ENCODE peak calls at places on chromosomes 4 and X, in seven cellular contexts. P is stromal cell of bone marrow; N is stimulated activated CD4-positive, alpha-beta T cell treated with anti-CD3 and anti-CD28 coated beads, Interleukin-1b, Interleukin-23, amount 100 ng/mL, for 24 hours; A is activated CD4-positive, alpha-beta memory T cell treated with anti-CD3 and anti-CD28 coated beads for 36 hours; Q is activated CD4-positive, CD25-positive, alpha-beta regulatory T cell treated with anti-CD3 and anti-CD28 coated beads, Interleukin-2, amount 50 U/mL, for 72 hours; X is breast epithelium; C is iPS-NIHi11. F is an unnamed sample.

GRCh38 chr4:152325831-152326230 is 210.1 kb downstream of the FBXW7 start:
- DNase-seq in P (no peak), N (no peak), A (no peak), Q (no peak), X (no peak), C (no peak), F (no peak)

GRCh38 chr4:15253346-15253745 is 174.5 kb upstream of the C1QTNF7 start:
- DNase-seq in P (no peak), N (no peak), A (no peak), Q (no peak), X (no peak), C (no peak), F (no peak)

GRCh38 chrX:9522756-9523155 is 57.9 kb downstream of the TBL1X start:
- DNase-seq in P (no peak), N (no peak), A (no peak), Q (no peak), X (no peak), C (no peak), F (no peak)

GRCh38 chr4:7411896-7412585 is 22.7 kb downstream of the PSAPL1 start:
- DNase-seq in P (no peak), N (no peak), A (no peak), Q (peak), X (peak), C (no peak), F (no peak)

GRCh38 chrX:42732506-42732905 is 45.5 kb downstream of the PPP1R2C start:
- DNase-seq in P (no peak), N (no peak), A (no peak), Q (no peak), X (no peak), C (no peak), F (no peak)

GRCh38 chr4:13236485-13236884 is 247.7 kb downstream of the RAB28 start:
- DNase-seq in P (no peak), N (no peak), A (no peak), Q (no peak), X (no peak), C (no peak), F (no peak)

GRCh38 chrX:50049228-50049627 is 126.8 kb downstream of the CLCN5 start:
- DNase-seq in P (no peak), N (no peak), A (no peak), Q (no peak), X (no peak), C (no peak), F (no peak)

GRCh38 chr4:140141196-140141845 is 12.7 kb downstream of the MAML3 start:
- DNase-seq in P (no peak), N (no peak), A (no peak), Q (no peak), X (no peak), C (no peak), F (no peak)

GRCh38 chr4:147891476-147892115 is 159.7 kb downstream of the ARHGAP10 start:
- DNase-seq in P (no peak), N (no peak), A (no peak), Q (no peak), X (no peak), C (no peak), F (no peak)

GRCh38 chr4:139568206-139568969 is 12.4 kb upstream of the SETD7 start:
- DNase-seq in P (no peak), N (no peak), A (no peak), Q (no peak), X (no peak), C (peak), F (no peak)

GRCh38 chr4:41598580-41598979 is 60.6 kb downstream of the LIMCH1 start:
- DNase-seq in P (no peak), N (no peak), A (no peak), Q (no peak), X (no peak), C (no peak), F (no peak)

GRCh38 chr4:4791299-4791798 is 68.1 kb upstream of the MSX1 start:
- DNase-seq in P (no peak), N (no peak), A (no peak), Q (no peak), X (no peak), C (peak), F (no peak)

GRCh38 chr4:11446156-11446811 is 17.6 kb upstream of the HS3ST1 start:
- DNase-seq in P (peak), N (no peak), A (no peak), Q (no peak), X (no peak), C (no peak), F (no peak)

GRCh38 chr4:95155759-95156451 is 392.9 kb downstream of the UNC5C start:
- DNase-seq in P (peak), N (no peak), A (no peak), Q (no peak), X (no peak), C (peak), F (no peak)

GRCh38 chr4:123559955-123560669 is 163.5 kb downstream of the SPRY1 start:
- DNase-seq in P (peak), N (no peak), A (no peak), Q (no peak), X (no peak), C (peak), F (no peak)

GRCh38 chrX:134019567-134020206 is 34.3 kb upstream of the GPC3 start:
- DNase-seq in P (no peak), N (no peak), A (no peak), Q (no peak), X (no peak), C (no peak), F (no peak)

GRCh38 chr4:168797176-168797575 is 212.9 kb downstream of the CBR4 start:
- DNase-seq in P (peak), N (no peak), A (no peak), Q (no peak), X (no peak), C (no peak), F (no peak)

GRCh38 chr4:61663310-61663709 is 463.2 kb downstream of the ADGRL3 start:
- DNase-seq in P (no peak), N (no peak), A (no peak), Q (no peak), X (no peak), C (no peak), F (no peak)

GRCh38 chr4:137905930-137906329 is 336.2 kb downstream of the SLC7A11 start:
- DNase-seq in P (no peak), N (no peak), A (no peak), Q (no peak), X (no peak), C (no peak), F (no peak)

GRCh38 chrX:10111364-10112148 is 45.2 kb upstream of the CLCN4 start:
- DNase-seq in P (no peak), N (peak), A (peak), Q (peak), X (no peak), C (no peak), F (peak)

GRCh38 chr4:94895081-94895480 is 137.3 kb downstream of the BMPR1B start:
- DNase-seq in P (no peak), N (no peak), A (no peak), Q (no peak), X (no peak), C (no peak), F (no peak)

GRCh38 chrX:63434665-63435064 is 83.5 kb upstream of the SPIN4 start:
- DNase-seq in P (no peak), N (no peak), A (no peak), Q (no peak), X (peak), C (peak), F (no peak)

GRCh38 chrX:99371976-99372595 is 1038.0 kb downstream of the PCDH19 start:
- DNase-seq in P (no peak), N (no peak), A (no peak), Q (no peak), X (no peak), C (no peak), F (no peak)

GRCh38 chrX:82141942-82142341 is 940.0 kb downstream of the SH3BGRL start:
- DNase-seq in P (no peak), N (no peak), A (peak), Q (no peak), X (no peak), C (no peak), F (peak)

GRCh38 chr4:157992038-157992706 is 180.7 kb downstream of the GASK1B start:
- DNase-seq in P (peak), N (no peak), A (no peak), Q (no peak), X (no peak), C (peak), F (peak)

GRCh38 chrX:38262715-38263620 is 42.3 kb upstream of the SRPX start:
- DNase-seq in P (no peak), N (no peak), A (no peak), Q (no peak), X (no peak), C (no peak), F (no peak)

GRCh38 chrX:47749185-47749967 is 87.3 kb upstream of the ZNF81 start:
- DNase-seq in P (no peak), N (no peak), A (no peak), Q (no peak), X (no peak), C (no peak), F (no peak)

GRCh38 chr4:187929024-187929423 is 66.5 kb upstream of the ZFP42 start:
- DNase-seq in P (no peak), N (no peak), A (no peak), Q (no peak), X (no peak), C (peak), F (no peak)

F was measured in T-cell.